ENCODE peak calls at places on chromosomes 16 and 17, in ten cellular contexts. X is effector CD4-positive, alpha-beta T cell; P is neuronal stem cell; Q is sciatic nerve; F is AML-193; R is WTC11; L is HEK293T; S is GM18507; O is activated CD4-positive, alpha-beta T cell treated with anti-CD3 and anti-CD28 coated beads, Interleukin-2, amount 50 U/mL, for 1 hour; D is tibial artery. N is an unnamed sample.

GRCh38 chr17:8417806-8418205 is 17.9 kb upstream of the NDEL1 start:
- DNase-seq in S (no peak), P (no peak), O (no peak), F (no peak), R (no peak), D (no peak), X (no peak), Q (no peak), L (no peak), N (no peak)

GRCh38 chr16:4403133-4403949 is 13.1 kb downstream of the CORO7 start:
- DNase-seq in Q (no peak), X (no peak), O (no peak), P (no peak), R (no peak), D (no peak), F (no peak), L (no peak), S (no peak), N (no peak)

GRCh38 chr17:61414936-61415251 is 15.3 kb downstream of the TBX2 start:
- DNase-seq in F (no peak), Q (no peak), X (no peak), P (no peak), R (no peak), L (no peak), S (no peak), O (no peak), D (no peak), N (no peak)

GRCh38 chr16:71352466-71352865 is 6.1 kb upstream of the CALB2 start:
- DNase-seq in Q (no peak), S (no peak), R (no peak), L (no peak), P (no peak), F (no peak), X (no peak), D (no peak), O (no peak), N (no peak)

GRCh38 chr17:18225562-18226283 is at the start of gene LLGL1:
- DNase-seq in X (no peak), L (peak), D (no peak), R (peak), F (peak), Q (no peak), O (no peak), S (no peak), P (no peak), N (no peak)

GRCh38 chr16:54576776-54577175 is 290.2 kb upstream of the IRX3 start:
- DNase-seq in O (no peak), R (no peak), L (no peak), P (no peak), Q (no peak), F (no peak), X (no peak), D (no peak), S (no peak), N (no peak)

GRCh38 chr17:42163113-42163512 is 8.3 kb upstream of the RAB5C start:
- DNase-seq in O (no peak), D (no peak), Q (no peak), L (peak), P (no peak), R (peak), X (no peak), S (no peak), F (no peak), N (no peak)

GRCh38 chr17:31456814-31457213 is 65.3 kb downstream of the RAB11FIP4 start:
- DNase-seq in Q (no peak), R (no peak), D (no peak), X (no peak), S (no peak), L (no peak), O (no peak), P (no peak), F (no peak), N (no peak)

GRCh38 chr17:59355030-59355694 is 23.7 kb downstream of the YPEL2 start:
- DNase-seq in X (no peak), O (no peak), P (no peak), F (no peak), Q (no peak), D (no peak), S (no peak), L (no peak), R (no peak), N (no peak)

GRCh38 chr16:81318711-81319110 is 3.9 kb downstream of the GAN start:
- DNase-seq in L (peak), D (no peak), R (no peak), S (no peak), Q (no peak), O (no peak), F (no peak), X (no peak), P (no peak), N (no peak)

GRCh38 chr17:13544292-13544691 is 57.4 kb downstream of the HS3ST3A1 start:
- DNase-seq in O (no peak), D (no peak), S (no peak), R (no peak), X (no peak), P (no peak), Q (no peak), L (no peak), F (no peak), N (no peak)

GRCh38 chr17:1058423-1059130 is 61.6 kb downstream of the TIMM22 start:
- DNase-seq in L (peak), R (peak), X (no peak), P (no peak), D (no peak), Q (no peak), F (peak), S (no peak), O (peak), N (peak)

GRCh38 chr16:50369133-50369804 is 481 bp upstream of the BRD7 start:
- DNase-seq in X (no peak), D (no peak), L (no peak), R (no peak), P (no peak), O (no peak), F (no peak), S (no peak), Q (no peak), N (no peak)

GRCh38 chr16:70579648-70580630 is 56.3 kb downstream of the SF3B3 start:
- DNase-seq in X (no peak), S (no peak), L (no peak), O (no peak), Q (peak), F (no peak), P (no peak), R (no peak), D (peak), N (no peak)